ENCODE peak calls at places on chromosomes 7 and 10, in five cellular contexts. One of them, this sample, is unnamed.

GRCh38 chr7:138834583-138834982 is 36.6 kb upstream of the ATP6V0A4 start:
- DNase-seq in fibroblast of mammary gland: no peak
- DNase-seq in dorsolateral prefrontal cortex: no peak
- DNase-seq in pancreas: no peak
- DNase-seq in IMR-90: no peak
- DNase-seq in this sample: no peak

GRCh38 chr7:69364814-69365587 is 233.3 kb upstream of the AUTS2 start:
- DNase-seq in dorsolateral prefrontal cortex: no peak
- DNase-seq in pancreas: no peak
- DNase-seq in IMR-90: no peak
- DNase-seq in fibroblast of mammary gland: peak; percentile 8
- DNase-seq in this sample: no peak

GRCh38 chr10:89043052-89043451 is 52.5 kb downstream of the FAS start:
- DNase-seq in IMR-90: no peak
- DNase-seq in pancreas: no peak
- DNase-seq in fibroblast of mammary gland: no peak
- DNase-seq in dorsolateral prefrontal cortex: no peak
- DNase-seq in this sample: no peak

GRCh38 chr7:93981480-93981874 is 22.7 kb downstream of the BET1 start:
- DNase-seq in IMR-90: no peak
- DNase-seq in fibroblast of mammary gland: no peak
- DNase-seq in pancreas: no peak
- DNase-seq in dorsolateral prefrontal cortex: no peak
- DNase-seq in this sample: no peak

GRCh38 chr7:78400038-78400437 is 601.5 kb downstream of the PHTF2 start:
- DNase-seq in IMR-90: no peak
- DNase-seq in pancreas: no peak
- DNase-seq in fibroblast of mammary gland: no peak
- DNase-seq in dorsolateral prefrontal cortex: no peak
- DNase-seq in this sample: no peak

GRCh38 chr7:99929730-99930053 is 272 bp upstream of the GJC3 start:
- DNase-seq in dorsolateral prefrontal cortex: no peak
- DNase-seq in fibroblast of mammary gland: no peak
- DNase-seq in IMR-90: no peak
- DNase-seq in pancreas: no peak
- DNase-seq in this sample: no peak

GRCh38 chr7:41709621-41710020 is 6.7 kb upstream of the INHBA start:
- DNase-seq in IMR-90: peak; percentile 99
- DNase-seq in pancreas: no peak
- DNase-seq in fibroblast of mammary gland: peak; percentile 97
- DNase-seq in dorsolateral prefrontal cortex: no peak
- DNase-seq in this sample: peak; percentile 98

GRCh38 chr7:45413419-45413818 is 160.7 kb upstream of the ADCY1 start:
- DNase-seq in dorsolateral prefrontal cortex: no peak
- DNase-seq in IMR-90: no peak
- DNase-seq in fibroblast of mammary gland: no peak
- DNase-seq in pancreas: no peak
- DNase-seq in this sample: no peak

GRCh38 chr10:49128854-49129253 is 5.0 kb downstream of the FAM170B start:
- DNase-seq in fibroblast of mammary gland: no peak
- DNase-seq in dorsolateral prefrontal cortex: no peak
- DNase-seq in pancreas: no peak
- DNase-seq in IMR-90: no peak
- DNase-seq in this sample: no peak

GRCh38 chr7:27520828-27521790 is 141.6 kb downstream of the HIBADH start:
- DNase-seq in IMR-90: peak; percentile 77
- DNase-seq in dorsolateral prefrontal cortex: no peak
- DNase-seq in fibroblast of mammary gland: peak; percentile 87
- DNase-seq in pancreas: no peak
- DNase-seq in this sample: peak; percentile 5

GRCh38 chr10:71159892-71160291 is 52.5 kb upstream of the UNC5B start:
- DNase-seq in pancreas: no peak
- DNase-seq in fibroblast of mammary gland: no peak
- DNase-seq in dorsolateral prefrontal cortex: no peak
- DNase-seq in IMR-90: no peak
- DNase-seq in this sample: no peak

GRCh38 chr7:144513332-144513731 is 109.8 kb upstream of the NOBOX start:
- DNase-seq in dorsolateral prefrontal cortex: no peak
- DNase-seq in fibroblast of mammary gland: peak; percentile 28
- DNase-seq in IMR-90: no peak
- DNase-seq in pancreas: no peak
- DNase-seq in this sample: peak; percentile 9

GRCh38 chr10:56583316-56583715 is 222.3 kb upstream of the ZWINT start:
- DNase-seq in pancreas: no peak
- DNase-seq in dorsolateral prefrontal cortex: no peak
- DNase-seq in IMR-90: no peak
- DNase-seq in fibroblast of mammary gland: no peak
- DNase-seq in this sample: no peak

GRCh38 chr7:115679423-115679822 is 351.1 kb downstream of the TFEC start:
- DNase-seq in IMR-90: no peak
- DNase-seq in pancreas: no peak
- DNase-seq in fibroblast of mammary gland: no peak
- DNase-seq in dorsolateral prefrontal cortex: no peak
- DNase-seq in this sample: no peak

GRCh38 chr10:58836991-58837390 is 324.3 kb downstream of the BICC1 start:
- DNase-seq in IMR-90: no peak
- DNase-seq in fibroblast of mammary gland: no peak
- DNase-seq in pancreas: no peak
- DNase-seq in dorsolateral prefrontal cortex: no peak
- DNase-seq in this sample: no peak

GRCh38 chr10:91354166-91354565 is 56.0 kb upstream of the HECTD2 start:
- DNase-seq in pancreas: no peak
- DNase-seq in IMR-90: no peak
- DNase-seq in fibroblast of mammary gland: no peak
- DNase-seq in dorsolateral prefrontal cortex: no peak
- DNase-seq in this sample: no peak

GRCh38 chr10:14953452-14954000 is 370 bp downstream of the DCLRE1C start:
- DNase-seq in IMR-90: peak; percentile 67
- DNase-seq in dorsolateral prefrontal cortex: peak; percentile 36
- DNase-seq in fibroblast of mammary gland: peak; percentile 76
- DNase-seq in pancreas: no peak
- DNase-seq in this sample: peak; percentile 56

GRCh38 chr10:49115015-49115795 is at the start of gene VSTM4:
- DNase-seq in dorsolateral prefrontal cortex: peak; percentile 41
- DNase-seq in pancreas: no peak
- DNase-seq in fibroblast of mammary gland: peak; percentile 43
- DNase-seq in IMR-90: peak; percentile 59
- DNase-seq in this sample: peak; percentile 45

GRCh38 chr7:146791344-146792300 is 675.0 kb downstream of the CNTNAP2 start:
- DNase-seq in pancreas: no peak
- DNase-seq in IMR-90: no peak
- DNase-seq in dorsolateral prefrontal cortex: no peak
- DNase-seq in fibroblast of mammary gland: no peak
- DNase-seq in this sample: no peak

GRCh38 chr10:129685271-129685670 is 218.2 kb downstream of the MGMT start:
- DNase-seq in IMR-90: no peak
- DNase-seq in fibroblast of mammary gland: no peak
- DNase-seq in pancreas: no peak
- DNase-seq in dorsolateral prefrontal cortex: no peak
- DNase-seq in this sample: no peak

GRCh38 chr7:101700424-101700823 is 71.3 kb upstream of the MYL10 start:
- DNase-seq in fibroblast of mammary gland: no peak
- DNase-seq in pancreas: no peak
- DNase-seq in dorsolateral prefrontal cortex: no peak
- DNase-seq in IMR-90: no peak
- DNase-seq in this sample: no peak

GRCh38 chr7:134645478-134645877 is 1.2 kb upstream of the BPGM start:
- DNase-seq in pancreas: no peak
- DNase-seq in dorsolateral prefrontal cortex: no peak
- DNase-seq in fibroblast of mammary gland: no peak
- DNase-seq in IMR-90: no peak
- DNase-seq in this sample: no peak

GRCh38 chr7:11716185-11716584 is 115.8 kb downstream of the THSD7A start:
- DNase-seq in IMR-90: no peak
- DNase-seq in dorsolateral prefrontal cortex: no peak
- DNase-seq in fibroblast of mammary gland: peak; percentile 85
- DNase-seq in pancreas: peak; percentile 39
- DNase-seq in this sample: peak; percentile 36

GRCh38 chr7:46192191-46192590 is 271.1 kb upstream of the IGFBP3 start:
- DNase-seq in IMR-90: peak; percentile 20
- DNase-seq in fibroblast of mammary gland: no peak
- DNase-seq in pancreas: no peak
- DNase-seq in dorsolateral prefrontal cortex: no peak
- DNase-seq in this sample: no peak

GRCh38 chr7:106369349-106369748 is 84.6 kb upstream of the NAMPT start:
- DNase-seq in pancreas: no peak
- DNase-seq in IMR-90: peak; percentile 72
- DNase-seq in fibroblast of mammary gland: peak; percentile 93
- DNase-seq in dorsolateral prefrontal cortex: no peak
- DNase-seq in this sample: peak; percentile 48

GRCh38 chr7:132394283-132395003 is 181.8 kb downstream of the PLXNA4 start:
- DNase-seq in dorsolateral prefrontal cortex: no peak
- DNase-seq in pancreas: no peak
- DNase-seq in fibroblast of mammary gland: peak; percentile 25
- DNase-seq in IMR-90: no peak
- DNase-seq in this sample: no peak

GRCh38 chr10:46560381-46560780 is 3.9 kb upstream of the GPRIN2 start:
- DNase-seq in pancreas: no peak
- DNase-seq in fibroblast of mammary gland: no peak
- DNase-seq in IMR-90: no peak
- DNase-seq in dorsolateral prefrontal cortex: no peak
- DNase-seq in this sample: no peak

GRCh38 chr10:60555710-60556109 is 166.0 kb upstream of the ANK3 start:
- DNase-seq in IMR-90: no peak
- DNase-seq in dorsolateral prefrontal cortex: no peak
- DNase-seq in pancreas: no peak
- DNase-seq in fibroblast of mammary gland: no peak
- DNase-seq in this sample: no peak

GRCh38 chr7:73433924-73434700 is 534 bp downstream of the FZD9 start:
- DNase-seq in IMR-90: no peak
- DNase-seq in dorsolateral prefrontal cortex: no peak
- DNase-seq in pancreas: no peak
- DNase-seq in fibroblast of mammary gland: no peak
- DNase-seq in this sample: no peak

GRCh38 chr7:148481965-148482626 is 108.5 kb upstream of the C7orf33 start:
- DNase-seq in IMR-90: no peak
- DNase-seq in dorsolateral prefrontal cortex: no peak
- DNase-seq in fibroblast of mammary gland: no peak
- DNase-seq in pancreas: no peak
- DNase-seq in this sample: no peak

GRCh38 chr10:36888925-36889573 is 236.3 kb upstream of the ANKRD30A start:
- DNase-seq in IMR-90: peak; percentile 3
- DNase-seq in fibroblast of mammary gland: peak; percentile 20
- DNase-seq in dorsolateral prefrontal cortex: peak; percentile 30
- DNase-seq in pancreas: no peak
- DNase-seq in this sample: peak; percentile 18

GRCh38 chr7:74627699-74628411 is 29.7 kb upstream of the GTF2I start:
- DNase-seq in pancreas: peak; percentile 48
- DNase-seq in IMR-90: peak; percentile 27
- DNase-seq in fibroblast of mammary gland: peak; percentile 62
- DNase-seq in dorsolateral prefrontal cortex: no peak
- DNase-seq in this sample: no peak

GRCh38 chr7:20596653-20597052 is 18.8 kb upstream of the ABCB5 start:
- DNase-seq in pancreas: no peak
- DNase-seq in dorsolateral prefrontal cortex: no peak
- DNase-seq in fibroblast of mammary gland: peak; percentile 91
- DNase-seq in IMR-90: peak; percentile 88
- DNase-seq in this sample: peak; percentile 56

GRCh38 chr7:102934670-102935069 is 21.9 kb downstream of the LRRC17 start:
- DNase-seq in fibroblast of mammary gland: no peak
- DNase-seq in dorsolateral prefrontal cortex: no peak
- DNase-seq in pancreas: no peak
- DNase-seq in IMR-90: no peak
- DNase-seq in this sample: no peak

GRCh38 chr10:7950981-7951847 is 103.3 kb upstream of the GATA3 start:
- DNase-seq in IMR-90: peak; percentile 80
- DNase-seq in dorsolateral prefrontal cortex: no peak
- DNase-seq in pancreas: no peak
- DNase-seq in fibroblast of mammary gland: peak; percentile 22
- DNase-seq in this sample: no peak

GRCh38 chr7:3461923-3462322 is 160.9 kb downstream of the SDK1 start:
- DNase-seq in IMR-90: no peak
- DNase-seq in pancreas: no peak
- DNase-seq in dorsolateral prefrontal cortex: no peak
- DNase-seq in fibroblast of mammary gland: no peak
- DNase-seq in this sample: no peak

GRCh38 chr10:129141492-129141891 is 325.5 kb upstream of the MGMT start:
- DNase-seq in fibroblast of mammary gland: no peak
- DNase-seq in pancreas: no peak
- DNase-seq in dorsolateral prefrontal cortex: no peak
- DNase-seq in IMR-90: no peak
- DNase-seq in this sample: no peak

GRCh38 chr7:4862156-4862555 is 326 bp upstream of the PAPOLB start:
- DNase-seq in IMR-90: no peak
- DNase-seq in pancreas: no peak
- DNase-seq in dorsolateral prefrontal cortex: no peak
- DNase-seq in fibroblast of mammary gland: no peak
- DNase-seq in this sample: no peak
- H3K4me3 ChIP-seq in IMR-90: no peak overlapping the region
- H3K4me3 ChIP-seq in pancreas: no peak overlapping the region
- H3K4me3 ChIP-seq in dorsolateral prefrontal cortex: peak overlapping the region; percentile 38
- H3K4me3 ChIP-seq in fibroblast of mammary gland: peak overlapping the region; percentile 27
- H3K4me3 ChIP-seq in this sample: peak overlapping the region; percentile 49

GRCh38 chr10:93541402-93542357 is 24.8 kb upstream of the FFAR4 start:
- DNase-seq in IMR-90: peak; percentile 46
- DNase-seq in fibroblast of mammary gland: peak; percentile 53
- DNase-seq in dorsolateral prefrontal cortex: no peak
- DNase-seq in pancreas: peak; percentile 42
- DNase-seq in this sample: peak; percentile 27
- H3K4me3 ChIP-seq in IMR-90: peak overlapping the region; percentile 14
- H3K4me3 ChIP-seq in fibroblast of mammary gland: peak overlapping the region; percentile 12
- H3K4me3 ChIP-seq in dorsolateral prefrontal cortex: no peak overlapping the region
- H3K4me3 ChIP-seq in pancreas: no peak overlapping the region
- H3K4me3 ChIP-seq in this sample: no peak overlapping the region

GRCh38 chr7:151250181-151251095 is 1.9 kb upstream of the SMARCD3 start:
- DNase-seq in pancreas: no peak
- DNase-seq in fibroblast of mammary gland: no peak
- DNase-seq in dorsolateral prefrontal cortex: no peak
- DNase-seq in IMR-90: no peak
- DNase-seq in this sample: no peak
- H3K4me3 ChIP-seq in pancreas: no peak overlapping the region
- H3K4me3 ChIP-seq in fibroblast of mammary gland: no peak overlapping the region
- H3K4me3 ChIP-seq in dorsolateral prefrontal cortex: peak overlapping the region; percentile 75
- H3K4me3 ChIP-seq in IMR-90: no peak overlapping the region
- H3K4me3 ChIP-seq in this sample: no peak overlapping the region

GRCh38 chr10:68469838-68470237 is 1.9 kb downstream of the DNA2 start:
- DNase-seq in IMR-90: no peak
- DNase-seq in pancreas: no peak
- DNase-seq in fibroblast of mammary gland: no peak
- DNase-seq in dorsolateral prefrontal cortex: no peak
- DNase-seq in this sample: no peak
- H3K4me3 ChIP-seq in IMR-90: no peak overlapping the region
- H3K4me3 ChIP-seq in pancreas: no peak overlapping the region
- H3K4me3 ChIP-seq in fibroblast of mammary gland: no peak overlapping the region
- H3K4me3 ChIP-seq in dorsolateral prefrontal cortex: no peak overlapping the region
- H3K4me3 ChIP-seq in this sample: no peak overlapping the region

This sample was measured in brain microvascular endothelial cell.